ENCODE peak calls at places on chromosomes 4 and X, in nine cellular contexts. T is fibroblast of lung, H is PC-3, Q is tibial nerve, W is mammary epithelial cell, L is AG04450, N is heart left ventricle, G is Peyer's patch, R is body of pancreas. X is an unnamed sample.
A peak's percentile ranks its signal among the peaks of the same experiment; 100 is the strongest.

GRCh38 chrX:143429021-143429570 is 88.2 kb downstream of the SPANXN3 start:
- DNase-seq in T (no peak), H (peak; percentile 69), Q (no peak), W (no peak), L (no peak), N (no peak), G (no peak), R (no peak), X (no peak)

GRCh38 chrX:49001521-49002090 is 458 bp downstream of the GRIPAP1 start:
- DNase-seq in T (peak; percentile 40), H (peak; percentile 24), Q (peak; percentile 5), W (peak; percentile 52), L (no peak), N (peak; percentile 9), G (peak; percentile 53), R (no peak), X (peak; percentile 40)

GRCh38 chrX:134885336-134886016 is 105.3 kb upstream of the SMIM10 start:
- DNase-seq in T (no peak), H (peak; percentile 58), Q (no peak), W (no peak), L (no peak), N (no peak), G (no peak), R (no peak), X (no peak)

GRCh38 chr4:7195138-7195510 is 2.8 kb downstream of the SORCS2 start:
- DNase-seq in T (no peak), H (no peak), Q (no peak), W (no peak), L (no peak), N (no peak), G (peak; percentile 30), R (no peak), X (no peak)

GRCh38 chrX:151359931-151360871 is 36.8 kb upstream of the VMA21 start:
- DNase-seq in T (peak; percentile 1), H (peak; percentile 35), Q (no peak), W (peak; percentile 2), L (no peak), N (no peak), G (peak; percentile 49), R (peak; percentile 30), X (peak; percentile 29)

GRCh38 chr4:108793413-108793812 is 30.6 kb upstream of the ETNPPL start:
- DNase-seq in T (no peak), H (no peak), Q (no peak), W (no peak), L (no peak), N (no peak), G (no peak), R (no peak), X (no peak)

GRCh38 chr4:177728361-177729152 is 286.3 kb upstream of the AGA start:
- DNase-seq in T (no peak), H (peak; percentile 82), Q (no peak), W (peak; percentile 92), L (no peak), N (no peak), G (peak; percentile 49), R (no peak), X (no peak)

GRCh38 chr4:165312506-165312905 is 15.0 kb upstream of the MSMO1 start:
- DNase-seq in T (peak; percentile 89), H (peak; percentile 68), Q (no peak), W (peak; percentile 54), L (no peak), N (no peak), G (no peak), R (no peak), X (no peak)

GRCh38 chr4:56260320-56260719 is 127.0 kb downstream of the AASDH start:
- DNase-seq in T (no peak), H (no peak), Q (no peak), W (no peak), L (no peak), N (no peak), G (no peak), R (no peak), X (no peak)

GRCh38 chr4:109207060-109207459 is 95.4 kb downstream of the COL25A1 start:
- DNase-seq in T (peak; percentile 45), H (peak; percentile 4), Q (no peak), W (peak; percentile 11), L (peak; percentile 36), N (no peak), G (no peak), R (no peak), X (no peak)

GRCh38 chr4:183541081-183542045 is 36.5 kb downstream of the ING2 start:
- DNase-seq in T (peak; percentile 79), H (no peak), Q (peak; percentile 29), W (no peak), L (peak; percentile 8), N (no peak), G (no peak), R (peak; percentile 52), X (no peak)

GRCh38 chrX:74218895-74219294 is 85.1 kb upstream of the ZCCHC13 start:
- DNase-seq in T (no peak), H (no peak), Q (no peak), W (peak; percentile 10), L (no peak), N (no peak), G (no peak), R (no peak), X (no peak)

GRCh38 chr4:145939241-145939640 is 618 bp upstream of the ZNF827 start:
- DNase-seq in T (peak; percentile 20), H (peak; percentile 45), Q (no peak), W (peak; percentile 22), L (no peak), N (no peak), G (no peak), R (no peak), X (no peak)

GRCh38 chrX:133658244-133658911 is 243.1 kb upstream of the GPC4 start:
- DNase-seq in T (no peak), H (peak; percentile 31), Q (no peak), W (no peak), L (no peak), N (no peak), G (no peak), R (no peak), X (no peak)

GRCh38 chr4:128244379-128244778 is 43.2 kb downstream of the PGRMC2 start:
- DNase-seq in T (no peak), H (no peak), Q (no peak), W (no peak), L (no peak), N (no peak), G (no peak), R (no peak), X (no peak)

GRCh38 chr4:128255906-128256305 is 31.7 kb downstream of the PGRMC2 start:
- DNase-seq in T (no peak), H (no peak), Q (no peak), W (no peak), L (no peak), N (no peak), G (no peak), R (no peak), X (no peak)

GRCh38 chr4:128247906-128248305 is 39.7 kb downstream of the PGRMC2 start:
- DNase-seq in T (no peak), H (no peak), Q (no peak), W (no peak), L (no peak), N (no peak), G (no peak), R (no peak), X (no peak)

GRCh38 chr4:128249787-128250668 is 37.6 kb downstream of the PGRMC2 start:
- DNase-seq in T (no peak), H (peak; percentile 22), Q (no peak), W (no peak), L (no peak), N (no peak), G (no peak), R (no peak), X (no peak)
- H3K9me3 ChIP-seq in T (no peaks in the 10 kb centered on the region), H (peaks cover 14% of the 10 kb centered on the region), Q (peaks cover 10% of the 10 kb centered on the region), W (peaks cover 2% of the 10 kb centered on the region), L (peaks cover 4% of the 10 kb centered on the region), N (peaks cover 13% of the 10 kb centered on the region), G (no peaks in the 10 kb centered on the region), R (no peaks in the 10 kb centered on the region), X (peaks cover 6% of the 10 kb centered on the region)

DNA sequence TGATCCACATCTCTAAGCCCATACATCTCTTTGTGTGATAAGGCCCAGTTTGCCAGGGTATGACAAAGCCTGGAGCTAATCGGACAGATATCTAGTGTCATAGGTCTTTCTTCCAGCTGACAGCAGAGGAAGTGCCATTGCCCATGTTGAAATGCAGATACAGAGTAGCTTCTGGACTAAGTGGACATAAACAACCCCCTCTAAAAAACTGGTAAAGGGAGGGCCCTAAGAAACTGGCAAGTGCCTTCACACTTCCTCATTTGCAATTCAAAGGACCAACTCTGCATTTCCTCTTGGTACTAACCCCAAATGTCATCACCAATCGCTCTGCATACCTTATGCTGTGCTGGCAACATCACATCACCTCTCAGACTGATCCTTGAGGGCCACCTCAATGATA is 20.8 kb downstream of the ARHGEF6 start:
- DNase-seq in T (no peak), H (no peak), Q (no peak), W (no peak), L (no peak), N (no peak), G (no peak), R (no peak), X (no peak)
- H3K27ac ChIP-seq in T (no peak overlapping the region), H (no peak overlapping the region), Q (no peak overlapping the region), W (no peak overlapping the region), L (no peak overlapping the region), N (no peak overlapping the region), G (no peak overlapping the region), R (no peak overlapping the region), X (no peak overlapping the region)

DNA sequence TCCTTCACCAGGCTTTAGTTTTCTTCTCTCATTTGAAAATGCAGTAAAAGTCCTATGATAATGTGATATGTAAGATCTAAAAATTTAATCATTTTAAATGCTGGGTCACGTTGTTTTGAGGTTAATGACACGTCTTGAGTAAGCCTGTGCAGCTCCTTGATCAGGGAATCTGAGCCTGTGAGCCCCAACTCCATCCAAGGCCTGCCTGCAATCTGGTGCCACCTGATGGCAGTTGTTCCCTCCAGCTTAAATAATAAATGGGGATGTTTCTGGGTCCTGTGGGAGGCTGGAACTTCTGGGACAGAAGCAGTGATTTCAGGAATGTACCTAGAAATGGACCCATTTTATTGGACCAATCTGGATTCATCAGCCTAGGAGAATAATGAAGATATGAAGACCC is 455.4 kb upstream of the ADGRL3 start:
- DNase-seq in T (peak; percentile 8), H (peak; percentile 54), Q (no peak), W (peak; percentile 23), L (no peak), N (no peak), G (no peak), R (no peak), X (no peak)
- TF ChIP-seq CTCF in T (peak; percentile 5), H (peak; percentile 56), Q (no peak), W (peak; percentile 50), L (peak; percentile 13), N (no peak), G (no peak), R (no peak), X (no peak)

DNA sequence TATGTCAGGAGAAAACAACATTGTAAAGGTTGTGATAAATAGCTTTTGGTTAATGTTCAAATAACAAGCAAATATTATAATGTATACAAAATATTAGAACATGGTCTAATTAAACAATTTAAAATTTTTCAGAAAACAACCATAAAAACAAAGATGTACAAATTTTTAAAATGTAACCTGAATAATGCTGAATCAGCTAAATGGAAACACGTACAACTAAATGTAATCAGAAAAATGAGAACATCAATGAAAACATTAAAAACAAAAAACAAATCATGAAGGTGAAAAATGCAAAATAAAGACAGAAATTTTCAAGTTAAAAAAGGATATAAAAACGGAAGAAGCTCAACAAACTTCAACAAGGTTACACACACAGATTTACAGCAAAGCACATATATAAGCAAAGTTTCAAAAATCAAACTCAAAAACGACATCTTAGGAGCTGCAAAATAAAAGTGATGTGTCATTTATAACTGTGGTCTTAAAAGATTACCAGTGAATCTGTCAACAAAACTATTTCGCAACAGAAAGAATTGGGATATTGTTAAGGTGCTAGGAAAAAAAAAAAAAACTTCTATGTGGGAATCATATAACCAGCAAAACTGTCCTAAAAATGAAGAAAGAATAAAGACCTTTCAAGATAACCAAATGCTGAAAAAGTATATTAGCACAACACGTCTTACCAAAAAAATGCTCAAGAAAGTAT is 31.8 kb downstream of the ZNF732 start:
- DNase-seq in T (no peak), H (no peak), Q (no peak), W (no peak), L (no peak), N (no peak), G (no peak), R (no peak), X (no peak)
- H3K9me3 ChIP-seq in T (peaks cover 2% of the 10 kb centered on the region), H (peaks cover 52% of the 10 kb centered on the region), Q (peaks cover 98% of the 10 kb centered on the region), W (peaks cover 47% of the 10 kb centered on the region), L (peaks cover 9% of the 10 kb centered on the region), N (peaks cover 99% of the 10 kb centered on the region), G (peaks cover 21% of the 10 kb centered on the region), R (peaks cover 53% of the 10 kb centered on the region), X (peaks cover 90% of the 10 kb centered on the region)